ENCODE peak calls at places on chromosomes 2 and 18, in ten cellular contexts. M, Z, P, K, A, J, X, N, I and H are unnamed samples.

GRCh38 chr18:50812834-50813233 is 7.0 kb downstream of the MRO start:
- DNase-seq in K (no peak), X (no peak), N (no peak), P (no peak), M (no peak), Z (no peak), A (no peak), J (no peak), I (no peak), H (no peak)

GRCh38 chr18:63477972-63478371 is 1.2 kb downstream of the SERPINB5 start:
- DNase-seq in J (peak), Z (no peak), I (no peak), X (no peak), K (no peak), P (no peak), N (no peak), A (no peak), M (no peak), H (no peak)

GRCh38 chr18:6728318-6728717 is 1.2 kb upstream of the ARHGAP28 start:
- DNase-seq in M (no peak), J (no peak), X (no peak), I (no peak), N (no peak), P (no peak), A (no peak), K (no peak), Z (no peak), H (no peak)

GRCh38 chr2:134320930-134321329 is 67.1 kb downstream of the MGAT5 start:
- DNase-seq in X (no peak), K (no peak), P (peak), I (no peak), A (no peak), J (no peak), Z (peak), N (peak), M (no peak), H (no peak)

GRCh38 chr18:34212511-34212910 is 12.2 kb downstream of the NOL4 start:
- DNase-seq in I (no peak), X (no peak), M (no peak), N (no peak), Z (no peak), K (no peak), A (no peak), J (no peak), P (no peak), H (no peak)

GRCh38 chr18:22836932-22837331 is 96.2 kb upstream of the RBBP8 start:
- DNase-seq in I (no peak), K (no peak), X (no peak), P (no peak), Z (no peak), A (no peak), J (no peak), M (no peak), N (no peak), H (no peak)

GRCh38 chr2:96737831-96738230 is 2.0 kb downstream of the LMAN2L start:
- DNase-seq in N (no peak), P (no peak), I (no peak), M (no peak), X (no peak), A (no peak), Z (peak), K (no peak), J (no peak), H (no peak)

GRCh38 chr2:75139171-75139570 is 60.1 kb downstream of the TACR1 start:
- DNase-seq in Z (no peak), N (no peak), K (no peak), J (no peak), X (no peak), P (no peak), A (no peak), I (no peak), M (no peak), H (no peak)

GRCh38 chr2:186891219-186891621 is 42.2 kb upstream of the ZSWIM2 start:
- DNase-seq in P (no peak), J (peak), K (peak), A (no peak), N (no peak), M (no peak), X (no peak), I (no peak), Z (no peak), H (no peak)

GRCh38 chr2:132420776-132421175 is 4.2 kb downstream of the GPR39 start:
- DNase-seq in N (no peak), Z (no peak), X (no peak), K (peak), A (no peak), P (no peak), I (no peak), M (no peak), J (peak), H (no peak)

GRCh38 chr2:5187283-5187682 is 504.9 kb upstream of the SOX11 start:
- DNase-seq in M (no peak), I (no peak), A (no peak), N (no peak), P (no peak), X (no peak), K (no peak), J (no peak), Z (no peak), H (no peak)

GRCh38 chr18:6009751-6010150 is 114.4 kb upstream of the TMEM200C start:
- DNase-seq in X (no peak), M (no peak), N (no peak), Z (no peak), P (no peak), K (peak), J (no peak), I (no peak), A (no peak), H (no peak)

GRCh38 chr2:230794472-230794871 is 70.3 kb upstream of the ITM2C start:
- DNase-seq in K (no peak), P (no peak), I (peak), M (no peak), J (peak), A (no peak), N (no peak), X (no peak), Z (no peak), H (no peak)

GRCh38 chr2:189221811-189222210 is 42.2 kb upstream of the COL5A2 start:
- DNase-seq in K (peak), M (no peak), P (no peak), N (no peak), J (peak), A (no peak), I (no peak), Z (no peak), X (no peak), H (no peak)

GRCh38 chr2:1971124-1971523 is 226.8 kb upstream of the PXDN start:
- DNase-seq in N (no peak), X (no peak), K (no peak), A (no peak), J (no peak), I (no peak), M (no peak), P (no peak), Z (no peak), H (no peak)

GRCh38 chr2:145759228-145759940 is 1239.5 kb upstream of the ZEB2 start:
- DNase-seq in I (no peak), N (no peak), J (no peak), X (no peak), Z (no peak), M (no peak), K (no peak), A (no peak), P (no peak), H (no peak)

GRCh38 chr18:2797951-2798350 is 48.9 kb upstream of the EMILIN2 start:
- DNase-seq in P (no peak), J (no peak), N (no peak), X (no peak), Z (no peak), A (no peak), K (no peak), M (no peak), I (no peak), H (no peak)